ENCODE peak calls at places on chromosomes 6 and 20, in eight cellular contexts. One of them, this sample, is unnamed.

GRCh38 chr6:20325641-20326421 is 75.8 kb upstream of the E2F3 start:
- DNase-seq in HCT116: no peak
- DNase-seq in GM23338: no peak
- DNase-seq in neural progenitor cell: no peak
- DNase-seq in MM.1S: no peak
- DNase-seq in GM23248: no peak
- DNase-seq in PC-3: no peak
- DNase-seq in SK-N-SH: no peak
- DNase-seq in this sample: no peak

GRCh38 chr6:150891886-150892485 is 26.5 kb downstream of the MTHFD1L start:
- DNase-seq in HCT116: peak
- DNase-seq in GM23338: peak
- DNase-seq in neural progenitor cell: peak
- DNase-seq in MM.1S: peak
- DNase-seq in GM23248: peak
- DNase-seq in PC-3: peak
- DNase-seq in SK-N-SH: peak
- DNase-seq in this sample: peak

GRCh38 chr6:113009682-113010081 is 662.6 kb downstream of the RFPL4B start:
- DNase-seq in HCT116: no peak
- DNase-seq in GM23338: no peak
- DNase-seq in neural progenitor cell: no peak
- DNase-seq in MM.1S: no peak
- DNase-seq in GM23248: peak
- DNase-seq in PC-3: no peak
- DNase-seq in SK-N-SH: no peak
- DNase-seq in this sample: no peak

GRCh38 chr20:32278199-32278643 is 770 bp downstream of the KIF3B start:
- DNase-seq in HCT116: no peak
- DNase-seq in GM23338: no peak
- DNase-seq in neural progenitor cell: no peak
- DNase-seq in MM.1S: no peak
- DNase-seq in GM23248: peak
- DNase-seq in PC-3: no peak
- DNase-seq in SK-N-SH: no peak
- DNase-seq in this sample: no peak

GRCh38 chr6:123909989-123910388 is 106.3 kb downstream of the NKAIN2 start:
- DNase-seq in HCT116: no peak
- DNase-seq in GM23338: no peak
- DNase-seq in neural progenitor cell: no peak
- DNase-seq in MM.1S: no peak
- DNase-seq in GM23248: no peak
- DNase-seq in PC-3: no peak
- DNase-seq in SK-N-SH: no peak
- DNase-seq in this sample: no peak

GRCh38 chr20:37976862-37977261 is 56.4 kb downstream of the TTI1 start:
- DNase-seq in HCT116: no peak
- DNase-seq in GM23338: peak
- DNase-seq in neural progenitor cell: peak
- DNase-seq in MM.1S: no peak
- DNase-seq in GM23248: no peak
- DNase-seq in PC-3: no peak
- DNase-seq in SK-N-SH: no peak
- DNase-seq in this sample: no peak

GRCh38 chr6:89734526-89734925 is 85.1 kb downstream of the MDN1 start:
- DNase-seq in HCT116: no peak
- DNase-seq in GM23338: no peak
- DNase-seq in neural progenitor cell: no peak
- DNase-seq in MM.1S: no peak
- DNase-seq in GM23248: peak
- DNase-seq in PC-3: no peak
- DNase-seq in SK-N-SH: no peak
- DNase-seq in this sample: no peak

GRCh38 chr20:11726021-11726420 is 191.7 kb upstream of the BTBD3 start:
- DNase-seq in HCT116: no peak
- DNase-seq in GM23338: no peak
- DNase-seq in neural progenitor cell: no peak
- DNase-seq in MM.1S: no peak
- DNase-seq in GM23248: no peak
- DNase-seq in PC-3: no peak
- DNase-seq in SK-N-SH: no peak
- DNase-seq in this sample: no peak

GRCh38 chr6:96899019-96899418 is 1.3 kb upstream of the NDUFAF4 start:
- DNase-seq in HCT116: peak
- DNase-seq in GM23338: peak
- DNase-seq in neural progenitor cell: peak
- DNase-seq in MM.1S: peak
- DNase-seq in GM23248: peak
- DNase-seq in PC-3: peak
- DNase-seq in SK-N-SH: peak
- DNase-seq in this sample: peak

GRCh38 chr6:79138146-79138545 is 60.1 kb upstream of the PHIP start:
- DNase-seq in HCT116: no peak
- DNase-seq in GM23338: no peak
- DNase-seq in neural progenitor cell: no peak
- DNase-seq in MM.1S: no peak
- DNase-seq in GM23248: peak
- DNase-seq in PC-3: no peak
- DNase-seq in SK-N-SH: no peak
- DNase-seq in this sample: no peak

GRCh38 chr20:15058836-15059235 is 721.4 kb upstream of the FLRT3 start:
- DNase-seq in HCT116: no peak
- DNase-seq in GM23338: no peak
- DNase-seq in neural progenitor cell: no peak
- DNase-seq in MM.1S: no peak
- DNase-seq in GM23248: no peak
- DNase-seq in PC-3: no peak
- DNase-seq in SK-N-SH: no peak
- DNase-seq in this sample: no peak

GRCh38 chr6:160765412-160765811 is 63.4 kb downstream of the PLG start:
- DNase-seq in HCT116: no peak
- DNase-seq in GM23338: peak
- DNase-seq in neural progenitor cell: no peak
- DNase-seq in MM.1S: no peak
- DNase-seq in GM23248: no peak
- DNase-seq in PC-3: no peak
- DNase-seq in SK-N-SH: no peak
- DNase-seq in this sample: no peak

GRCh38 chr20:4443016-4443415 is 278.7 kb upstream of the PRND start:
- DNase-seq in HCT116: no peak
- DNase-seq in GM23338: no peak
- DNase-seq in neural progenitor cell: no peak
- DNase-seq in MM.1S: no peak
- DNase-seq in GM23248: no peak
- DNase-seq in PC-3: peak
- DNase-seq in SK-N-SH: no peak
- DNase-seq in this sample: no peak

GRCh38 chr6:16335176-16335575 is 96.8 kb downstream of the GMPR start:
- DNase-seq in HCT116: no peak
- DNase-seq in GM23338: no peak
- DNase-seq in neural progenitor cell: no peak
- DNase-seq in MM.1S: no peak
- DNase-seq in GM23248: no peak
- DNase-seq in PC-3: no peak
- DNase-seq in SK-N-SH: no peak
- DNase-seq in this sample: no peak
- H3K27ac ChIP-seq in HCT116: no peak
- H3K27ac ChIP-seq in GM23338: no peak
- H3K27ac ChIP-seq in neural progenitor cell: no peak
- H3K27ac ChIP-seq in MM.1S: no peak
- H3K27ac ChIP-seq in GM23248: peak
- H3K27ac ChIP-seq in PC-3: peak
- H3K27ac ChIP-seq in SK-N-SH: peak
- H3K27ac ChIP-seq in this sample: peak

DNA sequence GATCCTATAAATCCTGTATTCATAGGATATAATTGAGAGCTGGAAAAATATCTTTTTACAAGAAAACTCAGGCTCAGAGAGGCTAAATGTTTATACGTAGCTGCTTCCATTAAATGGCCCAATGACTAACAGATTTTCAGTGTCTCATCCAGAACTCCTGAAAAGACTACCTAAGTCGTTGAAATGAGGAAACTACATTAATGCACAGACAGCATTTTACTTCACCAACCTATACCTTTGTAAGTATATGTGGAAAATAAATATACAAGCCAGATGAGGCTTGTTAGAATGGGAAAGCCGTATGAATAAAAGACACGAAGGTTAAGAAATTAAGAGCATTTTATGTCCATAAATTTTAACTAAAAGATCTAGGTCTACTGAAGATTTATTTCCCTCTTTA is 8.4 kb upstream of the SNX14 start:
- DNase-seq in HCT116: no peak
- DNase-seq in GM23338: no peak
- DNase-seq in neural progenitor cell: no peak
- DNase-seq in MM.1S: no peak
- DNase-seq in GM23248: no peak
- DNase-seq in PC-3: no peak
- DNase-seq in SK-N-SH: no peak
- DNase-seq in this sample: no peak
- TF ChIP-seq EZH2phosphoT487 in HCT116: no peak
- TF ChIP-seq EZH2phosphoT487 in GM23338: no peak
- TF ChIP-seq EZH2phosphoT487 in neural progenitor cell: no peak
- TF ChIP-seq EZH2phosphoT487 in MM.1S: no peak
- TF ChIP-seq EZH2phosphoT487 in GM23248: no peak
- TF ChIP-seq EZH2phosphoT487 in PC-3: no peak
- TF ChIP-seq EZH2phosphoT487 in SK-N-SH: no peak
- TF ChIP-seq EZH2phosphoT487 in this sample: no peak

GRCh38 chr20:19907326-19908056 is 109.7 kb upstream of the NAA20 start:
- DNase-seq in HCT116: no peak
- DNase-seq in GM23338: no peak
- DNase-seq in neural progenitor cell: no peak
- DNase-seq in MM.1S: no peak
- DNase-seq in GM23248: no peak
- DNase-seq in PC-3: no peak
- DNase-seq in SK-N-SH: no peak
- DNase-seq in this sample: no peak
- H3K27ac ChIP-seq in HCT116: no peak
- H3K27ac ChIP-seq in GM23338: no peak
- H3K27ac ChIP-seq in neural progenitor cell: no peak
- H3K27ac ChIP-seq in MM.1S: no peak
- H3K27ac ChIP-seq in GM23248: no peak
- H3K27ac ChIP-seq in PC-3: no peak
- H3K27ac ChIP-seq in SK-N-SH: no peak
- H3K27ac ChIP-seq in this sample: no peak

DNA sequence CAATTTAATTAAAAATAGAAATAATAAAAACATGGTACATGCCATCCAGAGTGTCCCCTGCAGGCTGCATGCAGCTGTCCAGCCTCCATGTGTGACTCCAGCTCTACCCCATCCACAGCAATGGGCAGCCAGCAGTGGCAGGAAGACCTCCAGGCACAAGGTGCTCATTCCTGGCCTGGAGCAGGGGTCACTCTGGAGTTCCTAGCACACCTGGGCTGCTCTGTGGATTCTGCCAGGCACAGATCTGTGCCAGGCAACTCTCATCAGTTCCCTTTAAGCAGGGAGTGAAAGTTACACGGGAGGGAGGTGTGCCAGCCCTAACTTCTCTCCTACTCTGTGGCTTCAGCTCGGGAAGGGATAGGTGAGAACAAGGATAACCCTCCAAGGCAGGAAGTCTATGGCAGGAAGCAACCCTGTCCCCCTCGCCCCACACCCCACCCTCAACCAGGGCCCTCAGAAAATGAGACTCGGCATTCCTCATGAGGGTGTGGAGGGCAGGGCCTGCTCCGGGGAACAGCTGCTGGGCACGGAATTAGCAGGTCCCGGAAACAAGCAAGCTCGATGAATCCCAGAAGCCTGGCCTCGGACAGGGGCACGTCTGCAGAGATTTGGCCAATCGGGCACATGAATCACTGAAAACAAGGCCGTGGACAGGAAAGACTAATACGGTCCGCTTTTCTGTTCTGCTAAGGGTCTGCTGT is 10.0 kb downstream of the JPH2 start:
- DNase-seq in HCT116: no peak
- DNase-seq in GM23338: peak
- DNase-seq in neural progenitor cell: no peak
- DNase-seq in MM.1S: no peak
- DNase-seq in GM23248: peak
- DNase-seq in PC-3: peak
- DNase-seq in SK-N-SH: no peak
- DNase-seq in this sample: peak
- TF ChIP-seq EZH2phosphoT487 in HCT116: no peak
- TF ChIP-seq EZH2phosphoT487 in GM23338: no peak
- TF ChIP-seq EZH2phosphoT487 in neural progenitor cell: no peak
- TF ChIP-seq EZH2phosphoT487 in MM.1S: no peak
- TF ChIP-seq EZH2phosphoT487 in GM23248: no peak
- TF ChIP-seq EZH2phosphoT487 in PC-3: no peak
- TF ChIP-seq EZH2phosphoT487 in SK-N-SH: no peak
- TF ChIP-seq EZH2phosphoT487 in this sample: no peak

DNA sequence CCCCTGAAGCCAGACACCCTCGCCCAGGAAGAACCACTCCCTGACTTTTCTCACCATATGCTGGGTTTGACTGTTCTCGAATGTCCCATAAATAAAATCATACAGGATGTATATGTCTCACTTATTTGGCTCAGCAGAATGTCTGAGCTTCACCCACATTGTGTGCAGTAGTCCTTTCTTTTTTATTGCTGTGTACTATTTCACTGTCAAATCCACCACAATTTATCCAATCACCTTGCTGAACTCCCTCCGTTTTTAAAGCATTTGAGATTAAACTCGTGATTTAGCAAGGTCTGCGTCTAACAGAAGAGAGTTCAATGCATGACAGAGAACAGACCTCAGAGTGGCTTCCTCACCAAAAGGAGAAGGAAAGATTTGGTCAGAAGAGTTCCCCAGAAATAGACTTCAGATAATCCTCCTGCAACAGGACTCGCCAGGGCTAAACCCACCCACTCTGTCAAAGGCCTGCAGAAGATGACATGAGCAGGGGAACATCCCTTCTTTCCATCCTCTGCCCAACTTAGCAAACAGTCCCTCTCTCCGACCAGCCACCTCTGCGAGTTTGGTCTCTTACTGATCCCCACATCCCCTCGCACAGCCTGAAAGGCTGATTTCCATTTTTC is 7.6 kb downstream of the NFATC2 start:
- DNase-seq in HCT116: no peak
- DNase-seq in GM23338: no peak
- DNase-seq in neural progenitor cell: no peak
- DNase-seq in MM.1S: no peak
- DNase-seq in GM23248: no peak
- DNase-seq in PC-3: no peak
- DNase-seq in SK-N-SH: no peak
- DNase-seq in this sample: no peak
- H3K27ac ChIP-seq in HCT116: no peak
- H3K27ac ChIP-seq in GM23338: no peak
- H3K27ac ChIP-seq in neural progenitor cell: no peak
- H3K27ac ChIP-seq in MM.1S: no peak
- H3K27ac ChIP-seq in GM23248: no peak
- H3K27ac ChIP-seq in PC-3: no peak
- H3K27ac ChIP-seq in SK-N-SH: no peak
- H3K27ac ChIP-seq in this sample: no peak

GRCh38 chr6:18024876-18025275 is 37.4 kb upstream of the KIF13A start:
- DNase-seq in HCT116: no peak
- DNase-seq in GM23338: no peak
- DNase-seq in neural progenitor cell: no peak
- DNase-seq in MM.1S: no peak
- DNase-seq in GM23248: no peak
- DNase-seq in PC-3: no peak
- DNase-seq in SK-N-SH: no peak
- DNase-seq in this sample: no peak
- TF ChIP-seq EZH2phosphoT487 in HCT116: no peak
- TF ChIP-seq EZH2phosphoT487 in GM23338: no peak
- TF ChIP-seq EZH2phosphoT487 in neural progenitor cell: no peak
- TF ChIP-seq EZH2phosphoT487 in MM.1S: no peak
- TF ChIP-seq EZH2phosphoT487 in GM23248: no peak
- TF ChIP-seq EZH2phosphoT487 in PC-3: no peak
- TF ChIP-seq EZH2phosphoT487 in SK-N-SH: no peak
- TF ChIP-seq EZH2phosphoT487 in this sample: no peak